ENCODE peak calls at places on chromosomes 1 and 21, in five cellular contexts. P, O, Q, A and L are unnamed samples. For H3K9me3, the result is how much of the 10 kb centered on the place peaks cover.

GRCh38 chr1:40944326-40944725 is 35.2 kb upstream of the CTPS1 start:
- DNase-seq in P (no peak), O (no peak), Q (no peak), A (no peak), L (no peak)

GRCh38 chr1:20666804-20667203 is 5.6 kb upstream of the DDOST start:
- DNase-seq in P (no peak), O (no peak), Q (no peak), A (no peak), L (no peak)

GRCh38 chr1:200415693-200416593 is 6.1 kb upstream of the ZNF281 start:
- DNase-seq in P (peak), O (no peak), Q (peak), A (no peak), L (no peak)

GRCh38 chr1:59142663-59143487 is 154.0 kb upstream of the FGGY start:
- DNase-seq in P (no peak), O (no peak), Q (peak), A (no peak), L (no peak)

GRCh38 chr1:77378723-77379533 is 97.1 kb downstream of the AK5 start:
- DNase-seq in P (no peak), O (no peak), Q (peak), A (peak), L (no peak)

GRCh38 chr21:42746593-42747266 is 93.3 kb downstream of the PDE9A start:
- DNase-seq in P (peak), O (no peak), Q (no peak), A (peak), L (no peak)

GRCh38 chr1:72218141-72218739 is 64.1 kb downstream of the NEGR1 start:
- DNase-seq in P (no peak), O (no peak), Q (no peak), A (no peak), L (no peak)

GRCh38 chr1:168121314-168122029 is 15.3 kb downstream of the GPR161 start:
- DNase-seq in P (peak), O (no peak), Q (peak), A (no peak), L (no peak)

GRCh38 chr1:157163273-157164127 is 25.3 kb upstream of the ETV3 start:
- DNase-seq in P (peak), O (peak), Q (peak), A (peak), L (peak)

DNA sequence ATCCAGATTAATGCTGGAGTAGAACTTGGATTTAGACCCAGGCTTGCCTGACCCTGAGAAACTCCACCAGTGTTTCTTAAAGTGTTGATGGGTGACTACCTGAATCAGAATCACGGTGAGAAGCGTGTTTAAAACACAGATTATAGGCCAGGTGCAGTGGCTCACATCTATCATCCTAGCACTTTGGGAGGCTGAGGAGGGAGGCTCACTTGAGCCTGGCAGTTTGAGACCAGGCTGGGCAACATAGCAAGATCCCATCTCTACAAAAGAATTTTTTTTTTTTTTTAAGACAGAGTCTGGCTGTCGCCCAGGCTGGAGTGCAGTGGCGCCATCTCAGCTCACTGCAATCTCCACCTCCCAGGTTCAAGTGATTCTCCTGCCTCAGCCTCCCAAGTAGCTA is 56.3 kb upstream of the TENT5B start:
- DNase-seq in P (no peak), O (no peak), Q (no peak), A (no peak), L (no peak)
- H3K9me3 ChIP-seq in P (under half), O (under half), Q (under half), A (under half), L (under half)

DNA sequence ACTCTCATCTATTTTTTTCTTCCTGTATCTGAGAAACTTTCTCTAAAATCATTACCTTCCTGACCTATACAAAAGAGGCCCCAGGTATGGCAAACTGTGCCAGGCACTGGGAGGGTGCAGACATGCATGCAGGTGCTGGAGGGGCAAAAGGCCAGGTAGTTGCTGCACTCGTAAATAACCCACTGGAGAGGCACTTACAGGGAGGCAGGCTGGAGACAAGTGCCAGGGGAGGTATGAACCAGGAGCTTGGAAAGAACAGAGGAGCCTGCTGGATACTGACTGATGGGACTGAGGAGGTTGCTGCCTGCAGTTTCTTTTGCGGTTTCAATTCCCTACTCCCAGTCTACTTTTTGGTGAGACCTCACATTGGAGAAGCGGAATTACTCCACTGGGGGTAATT is 114.0 kb downstream of the DSCAM start:
- DNase-seq in P (no peak), O (no peak), Q (no peak), A (no peak), L (no peak)
- H3K9me3 ChIP-seq in P (under half), O (under half), Q (under half), A (under half), L (under half)

GRCh38 chr21:34166468-34166867 is 93.1 kb downstream of the MRPS6 start:
- DNase-seq in P (no peak), O (no peak), Q (no peak), A (no peak), L (no peak)
- H3K9me3 ChIP-seq in P (under half), O (under half), Q (under half), A (under half), L (under half)

DNA sequence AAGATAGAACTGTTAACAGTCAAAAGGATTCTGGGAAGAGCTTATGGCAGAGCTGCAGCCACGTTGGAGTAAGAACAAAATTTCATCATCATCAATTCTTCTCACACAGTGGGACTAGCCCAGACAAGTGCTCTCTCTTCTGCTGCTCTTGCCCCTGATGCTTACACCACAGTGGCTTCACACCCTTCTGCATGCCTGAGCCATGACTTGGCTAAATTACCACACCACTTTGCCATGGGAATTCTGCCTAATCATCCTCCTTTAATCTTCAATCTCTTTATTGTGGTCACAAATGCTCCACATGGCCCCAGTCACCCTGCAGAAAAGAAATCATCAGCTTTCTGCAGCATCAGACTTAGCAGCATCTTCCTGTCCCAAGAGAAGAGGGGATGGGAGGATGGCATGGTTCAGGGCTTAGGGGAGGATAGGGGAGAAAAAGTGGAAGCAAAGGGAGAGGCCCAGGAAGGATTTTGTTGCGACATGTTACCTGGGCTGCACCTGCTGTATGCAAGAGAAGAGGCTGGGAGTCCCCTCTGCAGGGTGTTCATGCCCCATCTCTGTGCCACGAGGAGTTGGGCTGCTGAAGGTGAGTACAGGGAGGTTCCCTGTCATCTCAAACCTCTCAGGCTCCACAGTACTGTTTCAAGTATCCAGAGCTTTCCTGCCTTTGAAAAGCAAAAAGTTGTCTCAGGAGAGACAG is 9.0 kb upstream of the RPTN start:
- DNase-seq in P (no peak), O (no peak), Q (no peak), A (no peak), L (no peak)
- H3K9me3 ChIP-seq in P (under half), O (under half), Q (under half), A (under half), L (under half)